ENCODE peak calls at places on chromosomes 1 and 21, in five cellular contexts. One of them, this sample, is unnamed.

GRCh38 chr1:31166462-31166861 is 73.2 kb downstream of the NKAIN1 start:
- DNase-seq in Caco-2: no peak
- DNase-seq in KBM-7: no peak
- DNase-seq in HuH-7.5: no peak
- DNase-seq in kidney glomerular epithelial cell: no peak
- DNase-seq in this sample: no peak

GRCh38 chr1:153598309-153599172 is 14.4 kb downstream of the S100A16 start:
- DNase-seq in HuH-7.5: no peak
- DNase-seq in Caco-2: no peak
- DNase-seq in kidney glomerular epithelial cell: no peak
- DNase-seq in KBM-7: peak
- DNase-seq in this sample: peak

GRCh38 chr1:21229246-21230000 is 52.7 kb upstream of the EIF4G3 start:
- DNase-seq in KBM-7: no peak
- DNase-seq in HuH-7.5: no peak
- DNase-seq in kidney glomerular epithelial cell: no peak
- DNase-seq in Caco-2: no peak
- DNase-seq in this sample: peak

GRCh38 chr21:44390886-44391285 is 37.5 kb downstream of the TRPM2 start:
- DNase-seq in kidney glomerular epithelial cell: no peak
- DNase-seq in Caco-2: no peak
- DNase-seq in KBM-7: no peak
- DNase-seq in HuH-7.5: no peak
- DNase-seq in this sample: no peak

GRCh38 chr1:94236630-94237290 is 624 bp downstream of the ARHGAP29 start:
- DNase-seq in KBM-7: no peak
- DNase-seq in Caco-2: peak
- DNase-seq in kidney glomerular epithelial cell: no peak
- DNase-seq in HuH-7.5: no peak
- DNase-seq in this sample: no peak

GRCh38 chr21:42654179-42654912 is 925 bp downstream of the PDE9A start:
- DNase-seq in kidney glomerular epithelial cell: no peak
- DNase-seq in HuH-7.5: peak
- DNase-seq in KBM-7: peak
- DNase-seq in Caco-2: peak
- DNase-seq in this sample: no peak

GRCh38 chr1:154199563-154199879 is 6.6 kb downstream of the CFAP141 start:
- DNase-seq in kidney glomerular epithelial cell: no peak
- DNase-seq in KBM-7: no peak
- DNase-seq in Caco-2: no peak
- DNase-seq in HuH-7.5: no peak
- DNase-seq in this sample: no peak

GRCh38 chr1:70504176-70504820 is 93.2 kb downstream of the CTH start:
- DNase-seq in KBM-7: no peak
- DNase-seq in HuH-7.5: no peak
- DNase-seq in kidney glomerular epithelial cell: no peak
- DNase-seq in Caco-2: no peak
- DNase-seq in this sample: no peak

GRCh38 chr1:47598357-47598756 is 160.5 kb downstream of the FOXD2 start:
- DNase-seq in KBM-7: no peak
- DNase-seq in Caco-2: no peak
- DNase-seq in kidney glomerular epithelial cell: no peak
- DNase-seq in HuH-7.5: no peak
- DNase-seq in this sample: no peak

GRCh38 chr1:2543543-2544092 is 12.6 kb upstream of the TNFRSF14 start:
- DNase-seq in KBM-7: no peak
- DNase-seq in Caco-2: no peak
- DNase-seq in kidney glomerular epithelial cell: no peak
- DNase-seq in HuH-7.5: no peak
- DNase-seq in this sample: no peak

GRCh38 chr1:39105841-39106765 is 80.0 kb downstream of the NDUFS5 start:
- DNase-seq in KBM-7: peak
- DNase-seq in HuH-7.5: peak
- DNase-seq in Caco-2: no peak
- DNase-seq in kidney glomerular epithelial cell: peak
- DNase-seq in this sample: no peak

GRCh38 chr1:94025383-94026340 is 95.3 kb downstream of the ABCA4 start:
- DNase-seq in KBM-7: peak
- DNase-seq in HuH-7.5: peak
- DNase-seq in Caco-2: no peak
- DNase-seq in kidney glomerular epithelial cell: peak
- DNase-seq in this sample: peak

GRCh38 chr1:224859651-224860050 is 69.8 kb upstream of the DNAH14 start:
- DNase-seq in HuH-7.5: no peak
- DNase-seq in Caco-2: no peak
- DNase-seq in kidney glomerular epithelial cell: no peak
- DNase-seq in KBM-7: no peak
- DNase-seq in this sample: no peak

This sample was measured in stromal cell of bone marrow.